ENCODE peak calls at places on chromosome 4, in five cellular contexts. P, Y, C, L and J are unnamed samples.

GRCh38 chr4:74338792-74339333 is 26.1 kb upstream of the EREG start:
- DNase-seq in P (no peak), C (no peak), Y (no peak), L (peak), J (no peak)

GRCh38 chr4:124753941-124754581 is 41.5 kb upstream of the ANKRD50 start:
- DNase-seq in L (no peak), C (no peak), P (peak), Y (no peak), J (peak)

GRCh38 chr4:15758294-15758693 is 19.8 kb upstream of the CD38 start:
- DNase-seq in Y (no peak), L (no peak), C (no peak), P (no peak), J (no peak)

GRCh38 chr4:73869130-73870055 is at the start of gene CXCL1:
- DNase-seq in P (peak), L (peak), C (no peak), Y (peak), J (peak)

GRCh38 chr4:6447561-6448290 is 24.7 kb downstream of the PPP2R2C start:
- DNase-seq in Y (no peak), L (no peak), C (no peak), P (no peak), J (no peak)

GRCh38 chr4:156496797-156497196 is 474.8 kb downstream of the PDGFC start:
- DNase-seq in Y (peak), C (no peak), P (no peak), L (peak), J (peak)

GRCh38 chr4:2365054-2365912 is 53.2 kb downstream of the ZFYVE28 start:
- DNase-seq in P (no peak), C (no peak), Y (no peak), L (no peak), J (peak)

GRCh38 chr4:9999956-10000551 is 21.2 kb downstream of the SLC2A9 start:
- DNase-seq in L (no peak), P (no peak), C (no peak), Y (no peak), J (peak)

GRCh38 chr4:105551968-105552746 is at the start of gene ARHGEF38:
- DNase-seq in P (peak), L (peak), C (no peak), Y (peak), J (peak)

GRCh38 chr4:6548201-6548881 is 26.6 kb upstream of the MAN2B2 start:
- DNase-seq in C (no peak), Y (peak), P (peak), L (peak), J (peak)

GRCh38 chr4:95362066-95362465 is 186.7 kb downstream of the UNC5C start:
- DNase-seq in Y (no peak), C (no peak), L (no peak), P (no peak), J (no peak)

GRCh38 chr4:19403786-19404185 is 847.9 kb upstream of the SLIT2 start:
- DNase-seq in Y (no peak), P (no peak), C (no peak), L (no peak), J (no peak)

GRCh38 chr4:164136181-164136616 is 617.7 kb upstream of the SMIM31 start:
- DNase-seq in L (no peak), C (no peak), Y (peak), P (no peak), J (no peak)

GRCh38 chr4:41799126-41799525 is 50.6 kb upstream of the PHOX2B start:
- DNase-seq in Y (no peak), P (no peak), C (no peak), L (no peak), J (no peak)

GRCh38 chr4:38279650-38280322 is 319.6 kb downstream of the PTTG2 start:
- DNase-seq in C (no peak), L (peak), Y (no peak), P (no peak), J (no peak)

GRCh38 chr4:25450491-25450901 is 73.4 kb downstream of the ANAPC4 start:
- DNase-seq in Y (no peak), L (no peak), P (no peak), C (no peak), J (no peak)

GRCh38 chr4:169272265-169272886 is 1.6 kb upstream of the SH3RF1 start:
- DNase-seq in P (no peak), L (peak), Y (peak), C (no peak), J (peak)

GRCh38 chr4:153151535-153152452 is 52.4 kb upstream of the TRIM2 start:
- DNase-seq in P (peak), Y (peak), C (peak), L (peak), J (peak)

GRCh38 chr4:48854982-48855381 is 24.1 kb downstream of the OCIAD1 start:
- DNase-seq in L (no peak), C (no peak), Y (no peak), P (no peak), J (no peak)

GRCh38 chr4:155474758-155475157 is 98.0 kb upstream of the MAP9 start:
- DNase-seq in L (no peak), Y (no peak), C (no peak), P (no peak), J (no peak)

GRCh38 chr4:106898621-106899230 is 137.4 kb downstream of the DKK2 start:
- DNase-seq in C (no peak), L (peak), P (peak), Y (peak), J (peak)

GRCh38 chr4:100511906-100512305 is 5.9 kb downstream of the EMCN start:
- DNase-seq in Y (no peak), L (peak), P (no peak), C (no peak), J (no peak)

GRCh38 chr4:100483796-100484195 is 34.0 kb downstream of the EMCN start:
- DNase-seq in L (no peak), Y (no peak), P (no peak), C (no peak), J (no peak)

GRCh38 chr4:83096397-83096796 is 18.1 kb downstream of the PLAC8 start:
- DNase-seq in Y (no peak), L (no peak), C (no peak), P (no peak), J (no peak)

GRCh38 chr4:38013461-38014366 is 53.5 kb downstream of the PTTG2 start:
- DNase-seq in P (no peak), C (no peak), L (peak), Y (peak), J (peak)

GRCh38 chr4:158769175-158769831 is 477 bp downstream of the FNIP2 start:
- DNase-seq in C (no peak), P (no peak), Y (peak), L (peak), J (peak)

GRCh38 chr4:168868044-168868855 is 141.8 kb downstream of the CBR4 start:
- DNase-seq in P (no peak), C (no peak), L (peak), Y (peak), J (peak)

GRCh38 chr4:142354794-142355416 is 491.2 kb downstream of the INPP4B start:
- DNase-seq in C (no peak), P (no peak), Y (no peak), L (no peak), J (peak)